ENCODE peak calls at places on chromosomes 7 and 10, in six cellular contexts. One of them, this sample, is unnamed.

GRCh38 chr7:98283127-98283886 is 1.8 kb downstream of the BRI3 start:
- DNase-seq in lower lobe of right lung: peak
- DNase-seq in A549: no peak
- DNase-seq in foreskin fibroblast: peak
- DNase-seq in astrocyte of the spinal cord: peak
- DNase-seq in lower leg skin: peak
- DNase-seq in this sample: peak

GRCh38 chr7:100545636-100546128 is 6.7 kb downstream of the AGFG2 start:
- DNase-seq in lower lobe of right lung: no peak
- DNase-seq in A549: peak
- DNase-seq in foreskin fibroblast: peak
- DNase-seq in astrocyte of the spinal cord: peak
- DNase-seq in lower leg skin: no peak
- DNase-seq in this sample: peak

GRCh38 chr10:84077728-84078127 is 61.6 kb upstream of the GHITM start:
- DNase-seq in lower lobe of right lung: no peak
- DNase-seq in A549: no peak
- DNase-seq in foreskin fibroblast: no peak
- DNase-seq in astrocyte of the spinal cord: no peak
- DNase-seq in lower leg skin: no peak
- DNase-seq in this sample: no peak

GRCh38 chr10:27783660-27784059 is 38.0 kb upstream of the MKX start:
- DNase-seq in lower lobe of right lung: no peak
- DNase-seq in A549: peak
- DNase-seq in foreskin fibroblast: peak
- DNase-seq in astrocyte of the spinal cord: peak
- DNase-seq in lower leg skin: no peak
- DNase-seq in this sample: peak

GRCh38 chr10:72759584-72759983 is 67.6 kb downstream of the MCU start:
- DNase-seq in lower lobe of right lung: no peak
- DNase-seq in A549: no peak
- DNase-seq in foreskin fibroblast: no peak
- DNase-seq in astrocyte of the spinal cord: no peak
- DNase-seq in lower leg skin: no peak
- DNase-seq in this sample: no peak

GRCh38 chr7:100585511-100586265 is at the start of gene LRCH4:
- DNase-seq in lower lobe of right lung: peak
- DNase-seq in A549: peak
- DNase-seq in foreskin fibroblast: peak
- DNase-seq in astrocyte of the spinal cord: no peak
- DNase-seq in lower leg skin: peak
- DNase-seq in this sample: no peak

GRCh38 chr7:3753868-3754267 is 452.8 kb downstream of the SDK1 start:
- DNase-seq in lower lobe of right lung: no peak
- DNase-seq in A549: no peak
- DNase-seq in foreskin fibroblast: peak
- DNase-seq in astrocyte of the spinal cord: no peak
- DNase-seq in lower leg skin: no peak
- DNase-seq in this sample: no peak

GRCh38 chr10:92517034-92517655 is 56.7 kb downstream of the IDE start:
- DNase-seq in lower lobe of right lung: no peak
- DNase-seq in A549: peak
- DNase-seq in foreskin fibroblast: peak
- DNase-seq in astrocyte of the spinal cord: peak
- DNase-seq in lower leg skin: peak
- DNase-seq in this sample: peak

GRCh38 chr10:47206449-47207279 is 93.3 kb upstream of the GDF10 start:
- DNase-seq in lower lobe of right lung: no peak
- DNase-seq in A549: no peak
- DNase-seq in foreskin fibroblast: no peak
- DNase-seq in astrocyte of the spinal cord: peak
- DNase-seq in lower leg skin: no peak
- DNase-seq in this sample: peak

GRCh38 chr7:102146122-102146521 is 140.5 kb upstream of the SH2B2 start:
- DNase-seq in lower lobe of right lung: no peak
- DNase-seq in A549: no peak
- DNase-seq in foreskin fibroblast: peak
- DNase-seq in astrocyte of the spinal cord: no peak
- DNase-seq in lower leg skin: no peak
- DNase-seq in this sample: no peak

GRCh38 chr10:17758896-17759295 is 6.9 kb downstream of the TMEM236 start:
- DNase-seq in lower lobe of right lung: no peak
- DNase-seq in A549: no peak
- DNase-seq in foreskin fibroblast: no peak
- DNase-seq in astrocyte of the spinal cord: no peak
- DNase-seq in lower leg skin: no peak
- DNase-seq in this sample: peak

GRCh38 chr10:88343761-88344484 is 239.2 kb downstream of the RNLS start:
- DNase-seq in lower lobe of right lung: no peak
- DNase-seq in A549: no peak
- DNase-seq in foreskin fibroblast: peak
- DNase-seq in astrocyte of the spinal cord: no peak
- DNase-seq in lower leg skin: no peak
- DNase-seq in this sample: peak

GRCh38 chr7:22566592-22566991 is 66.6 kb upstream of the STEAP1B start:
- DNase-seq in lower lobe of right lung: no peak
- DNase-seq in A549: no peak
- DNase-seq in foreskin fibroblast: no peak
- DNase-seq in astrocyte of the spinal cord: no peak
- DNase-seq in lower leg skin: no peak
- DNase-seq in this sample: no peak

GRCh38 chr7:128031901-128032604 is 816 bp upstream of the LRRC4 start:
- DNase-seq in lower lobe of right lung: peak
- DNase-seq in A549: no peak
- DNase-seq in foreskin fibroblast: peak
- DNase-seq in astrocyte of the spinal cord: peak
- DNase-seq in lower leg skin: no peak
- DNase-seq in this sample: peak

GRCh38 chr10:124142960-124143359 is 49.6 kb upstream of the CHST15 start:
- DNase-seq in lower lobe of right lung: no peak
- DNase-seq in A549: no peak
- DNase-seq in foreskin fibroblast: peak
- DNase-seq in astrocyte of the spinal cord: no peak
- DNase-seq in lower leg skin: no peak
- DNase-seq in this sample: no peak
- H3K4me3 ChIP-seq in lower lobe of right lung: no peak
- H3K4me3 ChIP-seq in A549: no peak
- H3K4me3 ChIP-seq in foreskin fibroblast: no peak
- H3K4me3 ChIP-seq in astrocyte of the spinal cord: no peak
- H3K4me3 ChIP-seq in lower leg skin: no peak
- H3K4me3 ChIP-seq in this sample: no peak

GRCh38 chr10:12717981-12718707 is 283.4 kb downstream of the CCDC3 start:
- DNase-seq in lower lobe of right lung: no peak
- DNase-seq in A549: no peak
- DNase-seq in foreskin fibroblast: no peak
- DNase-seq in astrocyte of the spinal cord: peak
- DNase-seq in lower leg skin: no peak
- DNase-seq in this sample: peak
- TF ChIP-seq CTCF in lower lobe of right lung: no peak
- TF ChIP-seq CTCF in A549: peak
- TF ChIP-seq CTCF in foreskin fibroblast: no peak
- TF ChIP-seq CTCF in astrocyte of the spinal cord: no peak
- TF ChIP-seq CTCF in lower leg skin: no peak
- TF ChIP-seq CTCF in this sample: peak

GRCh38 chr10:33087922-33088321 is 129.9 kb upstream of the ITGB1 start:
- DNase-seq in lower lobe of right lung: no peak
- DNase-seq in A549: no peak
- DNase-seq in foreskin fibroblast: no peak
- DNase-seq in astrocyte of the spinal cord: no peak
- DNase-seq in lower leg skin: no peak
- DNase-seq in this sample: no peak
- H3K4me3 ChIP-seq in lower lobe of right lung: no peak
- H3K4me3 ChIP-seq in A549: no peak
- H3K4me3 ChIP-seq in foreskin fibroblast: no peak
- H3K4me3 ChIP-seq in astrocyte of the spinal cord: no peak
- H3K4me3 ChIP-seq in lower leg skin: no peak
- H3K4me3 ChIP-seq in this sample: no peak

DNA sequence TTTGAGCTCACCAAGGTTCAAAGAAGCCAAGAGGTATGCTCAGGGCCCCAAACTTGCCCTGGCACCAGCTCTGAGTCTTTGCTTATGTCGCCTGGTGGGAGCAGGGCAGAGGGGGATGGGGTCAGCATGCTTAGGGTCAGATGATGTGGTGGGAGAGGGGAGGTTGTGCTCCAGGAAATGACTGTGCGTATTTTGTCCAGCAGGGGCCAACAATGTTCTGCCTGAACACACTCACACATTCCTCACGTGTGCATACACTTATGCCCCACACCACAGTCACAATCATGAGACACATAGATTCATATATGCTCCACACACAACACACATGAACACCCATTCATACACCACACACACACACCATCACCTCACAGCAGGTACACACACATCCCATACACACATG is 4.4 kb upstream of the RAMP3 start:
- DNase-seq in lower lobe of right lung: no peak
- DNase-seq in A549: no peak
- DNase-seq in foreskin fibroblast: no peak
- DNase-seq in astrocyte of the spinal cord: no peak
- DNase-seq in lower leg skin: no peak
- DNase-seq in this sample: no peak
- TF ChIP-seq CTCF in lower lobe of right lung: no peak
- TF ChIP-seq CTCF in A549: no peak
- TF ChIP-seq CTCF in foreskin fibroblast: no peak
- TF ChIP-seq CTCF in astrocyte of the spinal cord: no peak
- TF ChIP-seq CTCF in lower leg skin: no peak
- TF ChIP-seq CTCF in this sample: no peak

GRCh38 chr10:36183056-36183455 is 541.0 kb upstream of the FZD8 start:
- DNase-seq in lower lobe of right lung: no peak
- DNase-seq in A549: no peak
- DNase-seq in foreskin fibroblast: no peak
- DNase-seq in astrocyte of the spinal cord: no peak
- DNase-seq in lower leg skin: no peak
- DNase-seq in this sample: no peak
- H3K4me3 ChIP-seq in lower lobe of right lung: no peak
- H3K4me3 ChIP-seq in A549: no peak
- H3K4me3 ChIP-seq in foreskin fibroblast: no peak
- H3K4me3 ChIP-seq in astrocyte of the spinal cord: no peak
- H3K4me3 ChIP-seq in lower leg skin: no peak
- H3K4me3 ChIP-seq in this sample: no peak